ENCODE peak calls at places on chromosomes 2 and 18, in four cellular contexts. X, N, P and B are unnamed samples.

GRCh38 chr2:109213646-109214417 is 84.8 kb downstream of the SH3RF3 start:
- DNase-seq in X (no peak), N (peak), P (no peak), B (peak)

GRCh38 chr2:171459498-171459897 is 25.5 kb downstream of the DCAF17 start:
- DNase-seq in P (no peak), X (no peak), N (no peak), B (no peak)

GRCh38 chr2:234308814-234309195 is 188.1 kb downstream of the ARL4C start:
- DNase-seq in X (no peak), N (peak), P (no peak), B (peak)

GRCh38 chr18:58144671-58145285 is 100.8 kb downstream of the NEDD4L start:
- DNase-seq in P (no peak), N (no peak), X (no peak), B (no peak)

GRCh38 chr2:85393836-85394235 is 16.3 kb downstream of the CAPG start:
- DNase-seq in X (no peak), P (no peak), N (no peak), B (no peak)

GRCh38 chr2:21055879-21056790 is 12.3 kb upstream of the APOB start:
- DNase-seq in X (no peak), P (no peak), N (no peak), B (no peak)

GRCh38 chr18:23619388-23619873 is 33.1 kb upstream of the NPC1 start:
- DNase-seq in X (peak), P (peak), N (no peak), B (no peak)

GRCh38 chr2:224778474-224778877 is 62.3 kb upstream of the CCDC195 start:
- DNase-seq in X (no peak), P (peak), N (peak), B (peak)

GRCh38 chr2:23828986-23829385 is 97.9 kb downstream of the ATAD2B start:
- DNase-seq in N (no peak), P (no peak), X (no peak), B (no peak)

GRCh38 chr2:31253344-31254155 is 19.6 kb downstream of the EHD3 start:
- DNase-seq in X (no peak), P (no peak), N (no peak), B (no peak)

GRCh38 chr2:113965228-113965627 is 75.3 kb downstream of the ACTR3 start:
- DNase-seq in P (no peak), X (no peak), N (no peak), B (no peak)

GRCh38 chr2:130372055-130372832 is 16.4 kb downstream of the PTPN18 start:
- DNase-seq in P (peak), N (peak), X (peak), B (peak)

GRCh38 chr2:55490554-55490953 is 29.0 kb upstream of the CFAP36 start:
- DNase-seq in X (peak), P (peak), N (no peak), B (no peak)

GRCh38 chr2:158586491-158586890 is 129.7 kb downstream of the PKP4 start:
- DNase-seq in X (no peak), N (peak), P (no peak), B (no peak)

GRCh38 chr2:2788076-2788475 is 457.0 kb upstream of the MYT1L start:
- DNase-seq in P (no peak), X (no peak), N (no peak), B (no peak)

GRCh38 chr18:79780547-79780946 is 17.2 kb upstream of the KCNG2 start:
- DNase-seq in N (no peak), P (peak), X (no peak), B (no peak)

GRCh38 chr2:157746234-157746950 is 117.7 kb upstream of the ACVR1C start:
- DNase-seq in P (no peak), X (no peak), N (no peak), B (no peak)

GRCh38 chr2:237894986-237895543 is 35.6 kb downstream of the RAMP1 start:
- DNase-seq in X (no peak), N (no peak), P (no peak), B (no peak)